ENCODE peak calls at places on chromosomes 12 and 14, in five cellular contexts. U is skeletal muscle cell, L is uterus, K is K562, N is GM12878. O is an unnamed sample.

GRCh38 chr12:9792185-9792900 is 31.6 kb upstream of the CD69 start:
- DNase-seq in L (no peak), K (no peak), U (no peak), N (no peak), O (no peak)

GRCh38 chr14:59161571-59162175 is 26.8 kb upstream of the DAAM1 start:
- DNase-seq in N (no peak), U (peak; percentile 62), L (peak; percentile 20), K (peak; percentile 7), O (no peak)

GRCh38 chr14:105173901-105174894 is 5.6 kb upstream of the JAG2 start:
- DNase-seq in U (no peak), L (no peak), K (no peak), N (no peak), O (no peak)

GRCh38 chr14:89644641-89645040 is 227.6 kb upstream of the FOXN3 start:
- DNase-seq in K (no peak), N (no peak), L (no peak), U (no peak), O (no peak)

GRCh38 chr14:26597136-26598080 is at the start of gene NOVA1:
- DNase-seq in N (no peak), K (no peak), L (peak; percentile 38), U (no peak), O (peak; percentile 12)

GRCh38 chr14:32509632-32510187 is 180.6 kb downstream of the AKAP6 start:
- DNase-seq in N (no peak), L (peak; percentile 42), U (peak; percentile 97), K (no peak), O (no peak)

GRCh38 chr12:124321040-124321481 is 26.2 kb downstream of the RFLNA start:
- DNase-seq in U (no peak), L (peak; percentile 47), K (peak; percentile 75), N (peak; percentile 24), O (peak; percentile 76)

GRCh38 chr12:127809236-127809635 is 457.7 kb upstream of the TMEM132C start:
- DNase-seq in N (no peak), K (no peak), L (no peak), U (peak; percentile 57), O (no peak)

GRCh38 chr14:24403294-24404013 is 4.7 kb downstream of the NYNRIN start:
- DNase-seq in L (no peak), U (no peak), N (no peak), K (no peak), O (no peak)

GRCh38 chr14:103021817-103022668 is 35.3 kb downstream of the CDC42BPB start:
- DNase-seq in L (no peak), N (no peak), K (no peak), U (no peak), O (no peak)

GRCh38 chr12:56206373-56207166 is 15.2 kb downstream of the RNF41 start:
- DNase-seq in U (no peak), L (peak; percentile 57), N (no peak), K (peak; percentile 69), O (peak; percentile 83)

GRCh38 chr12:56839489-56840442 is 76.6 kb downstream of the HSD17B6 start:
- DNase-seq in U (no peak), K (peak; percentile 65), L (no peak), N (peak; percentile 2), O (peak; percentile 57)

GRCh38 chr14:50714452-50715073 is 46.5 kb upstream of the SAV1 start:
- DNase-seq in K (peak; percentile 6), U (peak; percentile 8), N (no peak), L (no peak), O (no peak)

GRCh38 chr12:65209655-65210043 is 40.3 kb downstream of the LEMD3 start:
- DNase-seq in K (no peak), N (no peak), L (no peak), U (no peak), O (no peak)

GRCh38 chr12:109134186-109134917 is 18.0 kb downstream of the ACACB start:
- DNase-seq in N (no peak), L (peak; percentile 56), K (peak; percentile 50), U (no peak), O (peak; percentile 54)

GRCh38 chr12:65306229-65306602 is 27.7 kb downstream of the MSRB3 start:
- DNase-seq in K (no peak), U (no peak), L (no peak), N (no peak), O (no peak)

GRCh38 chr14:101255765-101256125 is 305.6 kb upstream of the DIO3 start:
- DNase-seq in K (no peak), N (no peak), U (no peak), L (no peak), O (no peak)

GRCh38 chr14:22871962-22872832 is 657 bp downstream of the LRP10 start:
- DNase-seq in U (no peak), K (peak; percentile 83), N (no peak), L (peak; percentile 92), O (peak; percentile 89)

GRCh38 chr14:104385189-104386135 is 194.1 kb upstream of the C14orf180 start:
- DNase-seq in U (no peak), N (no peak), K (no peak), L (peak; percentile 12), O (peak; percentile 2)

GRCh38 chr14:71891185-71891584 is 41.0 kb upstream of the RGS6 start:
- DNase-seq in U (no peak), N (no peak), K (no peak), L (no peak), O (no peak)

GRCh38 chr12:89783321-89784060 is 74.9 kb upstream of the ATP2B1 start:
- DNase-seq in L (no peak), N (no peak), K (no peak), U (peak; percentile 53), O (peak; percentile 81)

GRCh38 chr12:112418248-112418595 is 525 bp upstream of the PTPN11 start:
- DNase-seq in K (no peak), U (no peak), N (no peak), L (peak; percentile 18), O (no peak)

GRCh38 chr14:77032854-77033621 is 4.5 kb upstream of the IRF2BPL start:
- DNase-seq in L (peak; percentile 98), K (no peak), N (no peak), U (peak; percentile 95), O (peak; percentile 95)

GRCh38 chr12:45879363-45879895 is 110.9 kb downstream of the SCAF11 start:
- DNase-seq in L (no peak), N (no peak), K (no peak), U (no peak), O (no peak)
- H3K4me3 ChIP-seq in L (no peak overlapping the region), N (no peak overlapping the region), K (peak overlapping the region; percentile 5), U (no peak overlapping the region), O (no peak overlapping the region)

GRCh38 chr12:53118771-53119300 is 15.6 kb downstream of the SOAT2 start:
- DNase-seq in U (no peak), L (no peak), K (no peak), N (no peak), O (no peak)

GRCh38 chr12:53115891-53116675 is 12.8 kb downstream of the SOAT2 start:
- DNase-seq in U (no peak), N (no peak), K (peak; percentile 3), L (no peak), O (no peak)

GRCh38 chr12:53113951-53114350 is 10.7 kb downstream of the SOAT2 start:
- DNase-seq in L (no peak), K (peak; percentile 3), U (no peak), N (no peak), O (no peak)

GRCh38 chr12:53115112-53115890 is 12.0 kb downstream of the SOAT2 start:
- DNase-seq in U (no peak), N (no peak), L (no peak), K (peak; percentile 89), O (no peak)

DNA sequence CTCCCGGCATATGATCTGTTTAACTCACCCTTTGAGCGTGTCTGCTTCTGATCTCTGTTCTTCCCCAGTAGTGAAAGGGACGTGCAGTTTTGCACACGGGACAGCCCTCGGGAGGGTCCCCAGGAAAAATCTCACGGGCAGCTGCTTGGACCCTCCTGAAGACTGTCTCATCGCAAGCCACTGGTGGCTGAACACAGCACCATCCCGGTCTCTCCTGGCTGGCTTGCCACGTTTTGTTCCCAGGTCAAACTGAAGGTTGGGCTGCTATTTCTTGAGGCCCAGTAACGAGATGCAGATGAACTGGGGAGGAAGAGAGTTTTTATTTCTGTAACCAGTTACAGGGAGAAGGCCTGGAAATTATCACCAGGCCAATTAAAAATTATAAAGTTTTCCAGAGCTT is 10.0 kb downstream of the SOAT2 start:
- DNase-seq in L (no peak), U (no peak), K (peak; percentile 2), N (no peak), O (no peak)
- H3K4me3 ChIP-seq in L (no peak overlapping the region), U (no peak overlapping the region), K (no peak overlapping the region), N (no peak overlapping the region), O (no peak overlapping the region)

GRCh38 chr12:63846249-63846967 is 1.9 kb downstream of the SRGAP1 start:
- DNase-seq in L (no peak), K (no peak), U (no peak), N (no peak), O (no peak)

GRCh38 chr12:63848450-63848849 is 4.0 kb downstream of the SRGAP1 start:
- DNase-seq in U (no peak), K (no peak), L (no peak), N (no peak), O (no peak)

GRCh38 chr12:63844391-63845341 is at the start of gene SRGAP1:
- DNase-seq in N (no peak), L (peak; percentile 74), U (peak; percentile 41), K (peak; percentile 18), O (peak; percentile 58)

GRCh38 chr12:63843613-63844390 is 698 bp upstream of the SRGAP1 start:
- DNase-seq in N (peak; percentile 28), L (peak; percentile 94), U (peak; percentile 82), K (peak; percentile 86), O (peak; percentile 93)

DNA sequence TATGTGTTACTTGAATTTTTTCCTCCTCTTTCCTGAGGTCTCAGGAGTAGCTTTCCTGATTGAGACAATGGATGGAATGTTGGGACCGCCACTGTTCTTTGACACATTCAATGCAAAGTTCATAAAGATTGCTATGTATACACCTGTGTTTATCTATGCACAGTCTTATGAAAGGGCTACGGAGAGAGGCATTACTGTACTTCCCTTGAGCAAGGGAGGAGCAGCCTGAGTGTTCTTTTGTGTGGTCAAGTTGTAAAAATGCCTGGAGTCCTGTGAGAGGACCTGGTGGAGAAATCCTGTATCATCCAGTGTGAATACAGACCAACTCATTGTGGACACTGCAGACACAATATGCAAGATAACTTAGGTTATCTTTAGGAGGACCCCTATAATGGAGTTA is 1.2 kb downstream of the SRGAP1 start:
- DNase-seq in L (no peak), N (no peak), K (no peak), U (no peak), O (no peak)
- H3K4me3 ChIP-seq in L (peak overlapping the region; percentile 54), N (no peak overlapping the region), K (no peak overlapping the region), U (peak overlapping the region; percentile 94), O (no peak overlapping the region)

GRCh38 chr12:92968201-92968813 is 39.2 kb upstream of the EEA1 start:
- DNase-seq in N (no peak), L (no peak), K (no peak), U (no peak), O (no peak)
- H3K4me3 ChIP-seq in N (no peak overlapping the region), L (no peak overlapping the region), K (no peak overlapping the region), U (no peak overlapping the region), O (no peak overlapping the region)

O was measured in WERI-Rb-1.